ENCODE peak calls at places on chromosomes 13 and 19, in nine cellular contexts. U, A, P, D, V, O, K, C and W are unnamed samples.

GRCh38 chr13:37479901-37480300 is 118.7 kb downstream of the POSTN start:
- DNase-seq in A (no peak), K (no peak), D (no peak), C (no peak), V (no peak), P (no peak), U (no peak), O (no peak), W (no peak)

GRCh38 chr13:101149735-101150380 is 266.4 kb downstream of the NALCN start:
- DNase-seq in O (peak), A (peak), V (no peak), K (peak), C (no peak), D (peak), U (peak), P (no peak), W (no peak)

GRCh38 chr19:47274891-47275865 is 493 bp downstream of the INAFM1 start:
- DNase-seq in P (peak), K (no peak), C (no peak), V (no peak), D (peak), U (no peak), O (peak), A (peak), W (no peak)

GRCh38 chr19:58346961-58347929 is 6.0 kb downstream of the A1BG start:
- DNase-seq in O (peak), K (peak), D (peak), A (peak), V (no peak), C (no peak), U (peak), P (peak), W (peak)

GRCh38 chr13:50081106-50081898 is 66.1 kb downstream of the KCNRG start:
- DNase-seq in V (no peak), P (peak), C (no peak), O (peak), A (no peak), K (no peak), D (peak), U (peak), W (no peak)

GRCh38 chr13:66995366-66995663 is 234.8 kb downstream of the PCDH9 start:
- DNase-seq in C (no peak), K (no peak), P (no peak), U (no peak), D (no peak), A (no peak), V (no peak), O (no peak), W (no peak)

GRCh38 chr19:11025445-11025844 is 63.8 kb upstream of the LDLR start:
- DNase-seq in A (peak), P (no peak), V (no peak), D (no peak), U (no peak), O (no peak), C (no peak), K (no peak), W (no peak)

GRCh38 chr13:79432992-79433391 is 26.9 kb upstream of the RBM26 start:
- DNase-seq in C (no peak), V (no peak), D (no peak), O (no peak), P (no peak), A (no peak), K (no peak), U (no peak), W (no peak)

GRCh38 chr19:39401549-39402416 is 4.9 kb upstream of the ZFP36 start:
- DNase-seq in C (peak), A (peak), V (no peak), U (no peak), D (peak), O (no peak), K (peak), P (peak), W (no peak)

GRCh38 chr13:32282096-32282711 is 33.0 kb downstream of the ZAR1L start:
- DNase-seq in P (no peak), V (no peak), D (no peak), O (no peak), C (no peak), U (no peak), A (no peak), K (no peak), W (no peak)

GRCh38 chr19:35643255-35644205 is 2.0 kb downstream of the ETV2 start:
- DNase-seq in K (peak), O (peak), A (peak), C (peak), U (peak), V (no peak), D (peak), P (peak), W (peak)

GRCh38 chr13:40519637-40520036 is 146.8 kb downstream of the FOXO1 start:
- DNase-seq in O (no peak), P (no peak), C (no peak), K (no peak), V (no peak), A (no peak), U (no peak), D (no peak), W (no peak)

GRCh38 chr19:3479177-3479818 is 1.0 kb downstream of the SMIM24 start:
- DNase-seq in P (peak), D (peak), V (no peak), O (no peak), A (peak), C (no peak), U (no peak), K (no peak), W (no peak)

GRCh38 chr19:55690769-55691545 is 15.9 kb downstream of the EPN1 start:
- DNase-seq in P (no peak), C (no peak), V (no peak), D (no peak), U (no peak), A (no peak), K (no peak), O (no peak), W (no peak)

GRCh38 chr13:113061271-113061625 is 44.3 kb upstream of the F7 start:
- DNase-seq in D (no peak), V (no peak), P (no peak), O (no peak), K (no peak), U (no peak), C (no peak), A (no peak), W (no peak)

GRCh38 chr19:48568345-48568886 is 16.4 kb downstream of the SULT2B1 start:
- DNase-seq in K (peak), U (no peak), A (peak), P (no peak), O (peak), V (no peak), C (no peak), D (peak), W (peak)

GRCh38 chr19:3494559-3494958 is 5.9 kb downstream of the DOHH start:
- DNase-seq in D (no peak), C (no peak), O (no peak), U (no peak), A (no peak), P (no peak), K (no peak), V (no peak), W (no peak)

GRCh38 chr19:48186541-48186991 is 16.1 kb downstream of the ZSWIM9 start:
- DNase-seq in U (no peak), D (no peak), P (no peak), V (no peak), A (no peak), K (no peak), O (no peak), C (no peak), W (no peak)